ENCODE peak calls at places on chromosomes 6 and 20, in four cellular contexts. H, I, R and D are unnamed samples.

GRCh38 chr6:27078734-27079357 is 168.7 kb upstream of the PRSS16 start:
- DNase-seq in H (peak; percentile 76), I (peak; percentile 52), R (no peak), D (peak; percentile 65)

GRCh38 chr6:157632821-157633220 is 190.2 kb upstream of the SNX9 start:
- DNase-seq in H (peak; percentile 88), I (no peak), R (no peak), D (peak; percentile 70)

GRCh38 chr6:39724787-39725631 is at the start of gene KIF6:
- DNase-seq in H (peak; percentile 82), I (peak; percentile 98), R (peak; percentile 95), D (peak; percentile 84)

GRCh38 chr6:11333292-11333849 is 100.9 kb upstream of the NEDD9 start:
- DNase-seq in H (no peak), I (no peak), R (no peak), D (no peak)

GRCh38 chr6:36386495-36387439 is 702 bp downstream of the ETV7 start:
- DNase-seq in H (peak; percentile 47), I (peak; percentile 58), R (peak; percentile 42), D (peak; percentile 54)

GRCh38 chr6:134720353-134721094 is 229.4 kb downstream of the ALDH8A1 start:
- DNase-seq in H (peak; percentile 35), I (peak; percentile 61), R (no peak), D (no peak)

GRCh38 chr6:41464481-41464880 is 81.7 kb upstream of the FOXP4 start:
- DNase-seq in H (peak; percentile 67), I (no peak), R (no peak), D (peak; percentile 30)

GRCh38 chr20:17614176-17614811 is 44.4 kb downstream of the DSTN start:
- DNase-seq in H (peak; percentile 56), I (peak; percentile 14), R (peak; percentile 84), D (peak; percentile 70)

GRCh38 chr6:122809001-122809400 is 19.9 kb downstream of the SMPDL3A start:
- DNase-seq in H (no peak), I (no peak), R (no peak), D (no peak)

DNA sequence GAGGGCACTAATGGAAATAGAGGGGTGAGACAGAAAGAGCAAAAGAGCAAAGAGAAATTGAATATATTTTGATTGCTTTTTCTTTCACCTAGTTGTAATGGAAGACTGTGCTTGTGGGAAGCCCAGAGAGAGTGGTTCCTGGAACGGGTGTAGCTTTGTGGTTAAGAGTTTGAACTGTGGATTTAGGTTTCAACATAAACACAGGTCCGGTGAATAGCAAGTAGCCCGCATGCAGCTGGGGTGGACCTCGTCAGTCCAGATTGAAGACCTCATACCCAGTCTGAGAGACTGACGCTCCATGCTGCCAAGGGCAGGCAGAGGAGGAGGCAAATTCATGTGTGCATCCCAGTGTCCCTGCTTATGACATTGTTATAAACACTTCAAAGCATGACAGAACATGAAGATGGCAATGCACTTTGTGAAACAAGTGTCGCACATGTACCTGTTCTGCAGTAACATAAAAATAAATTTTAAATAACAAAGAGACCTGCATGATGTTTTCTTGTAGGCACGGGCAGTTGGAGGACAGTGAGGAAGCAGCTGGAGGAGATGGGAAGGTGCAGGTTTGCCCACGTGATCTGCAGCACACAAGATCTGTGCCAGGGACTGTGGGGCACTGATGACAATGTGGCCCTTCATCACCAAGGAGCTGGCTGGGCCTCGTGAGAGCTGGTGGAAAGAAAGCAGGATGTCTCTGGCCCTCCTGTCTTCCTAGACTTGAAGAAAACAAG is 220.5 kb upstream of the SSTR4 start:
- DNase-seq in H (no peak), I (no peak), R (no peak), D (no peak)
- TF ChIP-seq CTCF in H (no peak), I (no peak), R (no peak), D (no peak)

GRCh38 chr6:165848099-165848461 is 185.0 kb upstream of the PDE10A start:
- DNase-seq in H (no peak), I (no peak), R (no peak), D (no peak)
- TF ChIP-seq CTCF in H (no peak), I (peak; percentile 9), R (no peak), D (no peak)

GRCh38 chr20:14744723-14745122 is 407.3 kb upstream of the FLRT3 start:
- DNase-seq in H (no peak), I (no peak), R (no peak), D (no peak)

GRCh38 chr20:14745830-14746229 is 408.4 kb upstream of the FLRT3 start:
- DNase-seq in H (no peak), I (no peak), R (no peak), D (no peak)

GRCh38 chr20:14741616-14742015 is 404.2 kb upstream of the FLRT3 start:
- DNase-seq in H (no peak), I (no peak), R (no peak), D (no peak)
- TF ChIP-seq CTCF in H (no peak), I (peak; percentile 47), R (no peak), D (no peak)

GRCh38 chr6:111667921-111668320 is 62.2 kb upstream of the TRAF3IP2 start:
- DNase-seq in H (no peak), I (peak; percentile 33), R (no peak), D (no peak)

GRCh38 chr6:111666812-111667211 is 61.1 kb upstream of the TRAF3IP2 start:
- DNase-seq in H (peak; percentile 38), I (no peak), R (no peak), D (no peak)

GRCh38 chr6:111669326-111669725 is 63.6 kb upstream of the TRAF3IP2 start:
- DNase-seq in H (no peak), I (no peak), R (no peak), D (no peak)

GRCh38 chr6:111664565-111665039 is 58.9 kb upstream of the TRAF3IP2 start:
- DNase-seq in H (no peak), I (no peak), R (no peak), D (no peak)

DNA sequence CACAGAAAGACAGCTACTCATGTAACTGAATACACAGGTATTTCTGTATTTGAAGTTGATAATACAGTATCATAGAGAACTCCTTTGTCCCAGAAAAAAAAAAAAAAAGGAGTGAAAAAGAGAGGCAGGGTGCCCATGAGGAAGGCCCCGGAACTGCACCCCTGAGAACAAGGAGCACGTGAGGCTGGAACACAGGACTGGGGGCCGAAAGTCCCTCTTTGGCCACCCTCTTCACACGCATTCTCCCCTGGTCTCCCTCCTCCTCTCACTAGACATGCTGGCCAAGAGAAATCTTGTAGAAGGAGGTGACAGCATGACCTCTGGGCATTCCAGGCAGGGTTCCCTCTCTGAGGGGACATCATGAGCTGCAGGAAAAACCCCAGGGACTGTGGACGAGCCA is 62.7 kb upstream of the TRAF3IP2 start:
- DNase-seq in H (no peak), I (peak; percentile 42), R (no peak), D (no peak)
- TF ChIP-seq CTCF in H (peak; percentile 20), I (peak; percentile 41), R (no peak), D (peak; percentile 38)

GRCh38 chr6:29553268-29554057 is 6.1 kb downstream of the UBD start:
- DNase-seq in H (peak; percentile 80), I (peak; percentile 53), R (no peak), D (peak; percentile 68)
- TF ChIP-seq CTCF in H (no peak), I (no peak), R (no peak), D (no peak)

GRCh38 chr6:158999669-159000403 is at the start of gene RSPH3:
- DNase-seq in H (peak; percentile 85), I (peak; percentile 98), R (peak; percentile 95), D (peak; percentile 88)
- TF ChIP-seq CTCF in H (no peak), I (peak; percentile 20), R (peak; percentile 25), D (peak; percentile 28)

DNA sequence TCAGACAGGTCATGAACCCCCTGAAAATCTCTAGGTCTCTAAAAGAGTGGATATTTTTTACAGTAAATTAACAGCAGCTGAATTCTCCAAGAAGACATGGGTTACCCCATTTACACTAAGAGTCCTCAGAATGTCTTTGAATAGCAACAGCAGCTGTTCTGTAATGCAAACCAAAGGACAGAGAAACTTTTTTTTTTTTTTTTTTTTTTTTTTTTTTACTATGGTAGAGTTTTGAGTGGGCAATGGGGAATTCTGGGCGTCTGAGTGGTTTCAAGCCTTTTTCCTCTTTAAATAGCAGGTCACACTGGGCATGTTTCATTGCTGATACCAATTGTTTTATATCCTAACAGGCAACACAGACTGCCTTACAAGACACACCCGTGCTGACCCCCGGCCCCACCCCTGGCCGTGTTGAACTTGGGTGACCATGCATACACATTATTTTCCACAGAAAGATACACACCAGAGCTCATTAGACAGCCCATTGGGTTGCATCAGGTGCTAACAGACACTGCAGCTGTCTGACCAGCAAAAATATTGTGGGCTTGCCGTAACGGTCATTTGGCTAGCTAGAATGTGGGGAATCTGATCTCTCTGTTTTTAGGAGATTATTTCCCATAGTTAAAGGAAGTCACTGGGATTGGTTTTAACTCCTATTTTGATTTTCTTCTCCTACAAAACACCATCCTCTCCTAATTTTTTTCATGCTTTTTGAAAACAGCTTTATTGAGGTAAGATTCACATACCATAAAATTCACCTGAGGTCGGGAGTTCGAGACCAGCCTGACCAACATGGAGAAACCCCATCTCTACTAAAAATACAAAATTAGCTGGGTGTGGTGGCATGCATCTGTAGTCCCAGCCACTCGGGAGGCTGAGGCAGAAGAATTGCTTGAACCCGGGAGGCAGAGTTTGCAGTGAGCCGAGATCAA is 26.7 kb upstream of the IRF4 start:
- DNase-seq in H (no peak), I (no peak), R (no peak), D (no peak)
- TF ChIP-seq CTCF in H (no peak), I (no peak), R (no peak), D (no peak)

DNA sequence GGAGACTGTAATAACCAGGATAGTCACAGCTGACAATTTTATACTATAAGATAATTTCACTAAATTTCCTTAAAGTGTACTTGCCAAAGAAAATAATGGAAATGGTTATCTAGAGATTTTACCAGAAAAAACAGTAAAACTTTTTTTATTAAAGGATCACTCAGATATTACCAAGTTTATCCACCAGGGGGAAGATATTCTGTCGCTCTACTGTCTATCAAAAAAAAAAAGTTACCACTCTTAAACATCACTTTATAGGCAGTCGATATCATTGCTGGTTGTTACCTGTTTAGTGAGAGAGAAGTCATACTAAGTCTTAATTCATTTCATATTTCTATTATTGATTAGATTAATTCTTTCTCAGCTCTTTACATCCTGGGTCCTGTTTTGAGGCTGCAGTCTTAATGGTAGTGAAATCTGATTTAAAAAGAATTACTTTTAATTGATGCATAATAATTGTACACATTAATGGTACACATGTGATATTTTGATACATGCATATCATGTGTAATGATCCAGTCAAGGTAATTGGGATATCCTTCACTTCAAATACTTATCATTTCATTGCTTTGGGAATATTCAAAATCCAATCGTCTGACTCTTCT is 18.9 kb downstream of the L3MBTL3 start:
- DNase-seq in H (peak; percentile 21), I (peak; percentile 4), R (no peak), D (no peak)
- TF ChIP-seq CTCF in H (peak; percentile 43), I (peak; percentile 70), R (no peak), D (peak; percentile 60)